ENCODE peak calls at places on chromosomes 13 and 19, in eight cellular contexts. M is ovary, F is adrenal gland, U is stomach, Q is mucosa of descending colon, T is Peyer's patch, L is gastrocnemius medialis, Y is tibial artery. C is an unnamed sample. For H3K4me1, the result is how much of the 10 kb centered on the place peaks cover.

GRCh38 chr19:45468803-45469131 is 971 bp downstream of the FOSB start:
- DNase-seq in U (peak), T (no peak), L (no peak), F (no peak), M (no peak), Y (no peak), Q (no peak), C (no peak)

GRCh38 chr13:44044544-44045178 is 165.0 kb downstream of the LACC1 start:
- DNase-seq in Y (no peak), L (no peak), U (no peak), F (no peak), T (no peak), Q (no peak), M (no peak), C (no peak)

GRCh38 chr13:106919638-106920037 is 351.7 kb upstream of the ARGLU1 start:
- DNase-seq in L (no peak), Q (no peak), T (no peak), U (no peak), M (no peak), Y (peak), F (peak), C (peak)

GRCh38 chr13:95500136-95500718 is 52.3 kb upstream of the CLDN10 start:
- DNase-seq in U (no peak), Q (no peak), T (no peak), Y (no peak), L (no peak), M (no peak), F (no peak), C (no peak)

GRCh38 chr13:101579291-101579802 is 126.9 kb downstream of the ITGBL1 start:
- DNase-seq in L (no peak), Q (no peak), F (no peak), T (no peak), Y (no peak), U (no peak), M (no peak), C (no peak)

GRCh38 chr19:18651738-18652137 is 14.9 kb downstream of the KLHL26 start:
- DNase-seq in L (no peak), U (no peak), Y (no peak), Q (no peak), M (no peak), T (no peak), F (no peak), C (peak)

GRCh38 chr19:36081894-36082293 is 27.2 kb downstream of the WDR62 start:
- DNase-seq in T (no peak), Q (no peak), U (no peak), L (no peak), F (no peak), Y (no peak), M (no peak), C (no peak)

GRCh38 chr19:6047741-6048231 is 62.5 kb downstream of the RFX2 start:
- DNase-seq in L (no peak), M (no peak), U (no peak), Q (no peak), F (no peak), T (peak), Y (no peak), C (peak)

GRCh38 chr19:45512881-45513483 is 5.7 kb downstream of the VASP start:
- DNase-seq in Q (peak), M (no peak), F (no peak), U (no peak), Y (no peak), T (no peak), L (no peak), C (no peak)

GRCh38 chr13:98650376-98651107 is 73.6 kb upstream of the STK24 start:
- DNase-seq in Y (no peak), Q (peak), L (no peak), M (no peak), U (peak), T (peak), F (no peak), C (no peak)

GRCh38 chr19:47035127-47035494 is 13.3 kb downstream of the TMEM160 start:
- DNase-seq in Y (no peak), M (no peak), Q (no peak), U (no peak), T (peak), F (no peak), L (no peak), C (peak)

GRCh38 chr13:73661687-73662425 is 472.3 kb downstream of the KLF12 start:
- DNase-seq in T (no peak), U (no peak), L (no peak), F (no peak), Y (no peak), Q (peak), M (no peak), C (no peak)

GRCh38 chr13:94641432-94641941 is 39.8 kb downstream of the GPR180 start:
- DNase-seq in Q (no peak), M (no peak), T (no peak), L (no peak), Y (no peak), F (no peak), U (no peak), C (no peak)

GRCh38 chr19:12930002-12930645 is 3.4 kb downstream of the FARSA start:
- DNase-seq in U (no peak), T (no peak), Y (no peak), L (no peak), Q (no peak), M (no peak), F (no peak), C (no peak)

GRCh38 chr13:101767096-101767495 is 314.6 kb downstream of the ITGBL1 start:
- DNase-seq in Y (no peak), M (no peak), T (no peak), Q (no peak), F (no peak), L (no peak), U (no peak), C (no peak)

GRCh38 chr13:98144501-98145350 is 1.8 kb downstream of the FARP1 start:
- DNase-seq in U (no peak), Y (no peak), F (no peak), T (no peak), Q (peak), L (no peak), M (no peak), C (peak)

GRCh38 chr19:55116232-55117062 is 990 bp downstream of the PPP1R12C start:
- DNase-seq in M (peak), Y (peak), T (peak), U (peak), L (peak), Q (peak), F (peak), C (peak)

GRCh38 chr19:12567951-12568350 is 16.7 kb upstream of the ZNF564 start:
- DNase-seq in M (no peak), U (no peak), T (no peak), Y (no peak), Q (no peak), L (no peak), F (no peak), C (no peak)

GRCh38 chr19:42794751-42795150 is 29.3 kb upstream of the PSG8 start:
- DNase-seq in T (no peak), Q (no peak), L (no peak), U (no peak), Y (no peak), F (no peak), M (no peak), C (no peak)

GRCh38 chr19:50328257-50329145 is 676 bp downstream of the KCNC3 start:
- DNase-seq in Q (peak), U (no peak), M (no peak), L (no peak), Y (no peak), T (no peak), F (peak), C (peak)
- TF ChIP-seq CTCF in Q (no peak), U (no peak), M (no peak), L (peak), Y (no peak), T (no peak), F (peak), C (peak)

GRCh38 chr19:17321655-17322489 is 12.5 kb downstream of the DDA1 start:
- DNase-seq in M (no peak), T (no peak), Y (no peak), L (no peak), Q (no peak), F (no peak), U (no peak), C (peak)
- H3K4me1 ChIP-seq in M (under half), T (under half), Y (under half), L (under half), Q (under half), F (under half), U (under half), C (under half)

DNA sequence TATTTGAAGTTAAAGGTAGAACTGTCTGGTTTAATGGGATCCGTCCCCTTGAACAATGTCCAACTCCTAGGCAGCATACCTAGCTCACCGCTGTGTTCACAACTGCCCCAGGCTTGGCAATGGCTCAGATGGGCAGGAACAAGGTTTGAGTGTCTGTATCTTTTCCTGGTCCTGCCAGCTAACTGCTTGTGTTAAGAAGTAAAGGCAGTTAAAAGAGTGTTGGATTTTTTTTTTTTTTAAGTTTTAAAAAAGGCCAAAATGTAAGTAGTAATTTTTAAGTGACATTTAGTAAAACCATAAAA is 66.7 kb upstream of the FNDC3A start:
- DNase-seq in M (no peak), L (no peak), T (no peak), F (peak), U (no peak), Q (no peak), Y (no peak), C (no peak)
- H3K4me3 ChIP-seq in M (no peak), L (no peak), T (no peak), F (no peak), U (no peak), Q (no peak), Y (no peak), C (no peak)

DNA sequence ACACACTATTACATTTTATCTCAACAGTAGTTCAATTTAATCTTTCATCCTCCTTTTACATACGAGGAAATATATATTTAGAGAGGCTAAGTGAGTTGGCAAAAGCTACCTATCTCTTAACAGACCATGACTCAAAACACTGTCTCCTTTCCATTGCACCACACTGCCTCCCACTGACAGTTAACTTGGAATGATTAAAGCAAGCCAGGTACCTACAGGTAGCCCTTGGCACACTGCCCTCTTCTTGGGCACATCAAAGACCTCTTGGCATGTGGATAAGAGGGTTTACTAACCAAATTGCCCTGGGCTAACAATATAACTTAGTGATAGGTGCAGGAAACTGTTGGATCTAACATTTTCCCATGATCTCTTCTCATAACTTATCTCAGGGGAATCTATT is 1.9 kb downstream of the ABHD13 start:
- DNase-seq in F (no peak), U (peak), M (no peak), Q (no peak), Y (no peak), L (no peak), T (peak), C (peak)
- TF ChIP-seq CTCF in F (no peak), U (no peak), M (no peak), Q (no peak), Y (no peak), L (no peak), T (no peak), C (no peak)

DNA sequence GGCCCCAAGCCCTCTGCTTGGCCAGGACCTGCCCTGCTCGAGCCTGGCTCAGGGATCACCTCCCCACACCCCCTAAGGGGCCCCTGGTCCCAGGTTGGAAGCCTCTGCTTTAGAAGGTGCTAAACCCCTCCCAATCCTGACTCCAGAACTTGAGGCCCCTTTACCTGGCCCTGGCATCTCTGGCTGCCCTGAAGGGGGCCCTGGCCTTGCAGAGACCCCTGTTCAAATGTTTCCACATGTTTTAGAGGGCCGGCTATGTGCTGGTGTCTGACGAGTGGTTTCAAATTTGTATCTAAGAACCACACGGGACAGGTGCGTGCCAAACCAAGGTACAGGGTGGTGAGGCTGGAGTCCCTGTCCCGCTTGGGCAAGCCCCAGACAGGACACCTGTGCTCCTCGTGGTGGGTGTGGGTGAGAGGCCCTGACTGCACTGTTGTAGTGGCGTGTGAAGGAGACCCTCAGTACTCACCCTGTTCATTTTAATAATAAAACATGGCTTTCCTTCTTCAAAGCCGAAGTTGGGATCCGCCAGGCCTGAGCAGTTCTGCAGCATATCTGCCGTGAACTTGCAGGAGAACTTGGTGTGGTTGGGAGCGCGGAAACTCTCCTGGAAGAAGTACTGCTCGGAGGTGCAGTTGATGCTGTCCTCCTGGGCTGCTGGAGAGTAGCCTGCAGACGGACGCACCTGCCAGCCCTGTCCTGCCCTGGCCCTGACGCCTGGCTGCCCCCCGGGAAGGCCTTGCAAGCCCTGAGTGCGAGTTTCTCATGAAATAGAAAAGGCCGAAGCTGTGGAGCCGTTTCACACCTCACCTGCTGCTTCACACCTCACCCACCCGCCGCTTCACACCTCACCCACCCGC is 5.4 kb downstream of the ATP4B start:
- DNase-seq in L (no peak), U (peak), Q (peak), Y (peak), F (no peak), M (no peak), T (peak), C (peak)
- H3K4me1 ChIP-seq in L (under half), U (under half), Q (under half), Y (under half), F (under half), M (under half), T (under half), C (under half)

GRCh38 chr13:112793545-112794445 is 104.0 kb downstream of the ATP11A start:
- DNase-seq in T (peak), U (peak), Y (no peak), M (no peak), F (peak), L (no peak), Q (no peak), C (no peak)

GRCh38 chr13:112800057-112800456 is 110.2 kb downstream of the ATP11A start:
- DNase-seq in Q (no peak), M (no peak), U (no peak), T (no peak), F (no peak), L (no peak), Y (no peak), C (no peak)

GRCh38 chr13:112799394-112799793 is 109.6 kb downstream of the ATP11A start:
- DNase-seq in L (no peak), Q (no peak), U (no peak), Y (no peak), M (no peak), F (no peak), T (no peak), C (no peak)

GRCh38 chr13:112795277-112795676 is 105.4 kb downstream of the ATP11A start:
- DNase-seq in F (no peak), Q (no peak), U (peak), L (no peak), Y (no peak), M (no peak), T (no peak), C (no peak)

DNA sequence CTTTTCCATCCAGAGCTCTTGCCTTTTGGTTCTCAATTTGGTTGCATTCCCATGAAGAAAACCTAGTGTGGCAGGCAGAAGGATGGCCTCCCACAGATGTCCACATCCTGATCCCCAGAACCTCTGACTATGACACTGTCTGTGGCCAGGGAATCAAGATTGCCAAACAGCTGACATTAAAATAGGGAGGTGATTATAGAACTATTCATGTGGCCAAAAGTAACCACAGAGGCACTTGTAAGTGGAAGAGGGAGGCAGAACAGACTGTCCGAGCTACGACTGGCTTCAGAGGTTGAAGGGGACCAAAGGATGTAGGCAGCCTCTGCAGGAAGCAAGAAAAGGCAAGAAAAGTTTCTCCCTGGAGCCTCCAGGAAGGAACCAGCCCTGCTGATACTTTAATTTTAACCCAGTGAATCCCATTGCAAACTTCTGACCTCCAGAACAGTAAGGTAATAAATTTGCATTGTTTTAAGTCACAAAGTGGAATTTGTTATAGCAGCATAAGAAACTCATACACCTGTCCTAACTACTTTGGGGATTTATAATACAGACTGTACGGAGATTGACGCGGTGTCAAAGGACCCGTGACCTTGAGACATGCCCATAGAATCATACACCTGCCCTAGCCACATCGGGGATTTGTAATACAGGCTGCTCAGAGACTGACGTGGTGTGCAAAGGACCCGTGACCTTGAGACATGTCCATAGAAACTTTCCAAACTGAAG is 106.5 kb downstream of the ATP11A start:
- DNase-seq in Y (no peak), U (peak), T (no peak), Q (no peak), L (no peak), F (peak), M (no peak), C (no peak)
- H3K4me3 ChIP-seq in Y (no peak), U (no peak), T (no peak), Q (no peak), L (no peak), F (no peak), M (no peak), C (no peak)

DNA sequence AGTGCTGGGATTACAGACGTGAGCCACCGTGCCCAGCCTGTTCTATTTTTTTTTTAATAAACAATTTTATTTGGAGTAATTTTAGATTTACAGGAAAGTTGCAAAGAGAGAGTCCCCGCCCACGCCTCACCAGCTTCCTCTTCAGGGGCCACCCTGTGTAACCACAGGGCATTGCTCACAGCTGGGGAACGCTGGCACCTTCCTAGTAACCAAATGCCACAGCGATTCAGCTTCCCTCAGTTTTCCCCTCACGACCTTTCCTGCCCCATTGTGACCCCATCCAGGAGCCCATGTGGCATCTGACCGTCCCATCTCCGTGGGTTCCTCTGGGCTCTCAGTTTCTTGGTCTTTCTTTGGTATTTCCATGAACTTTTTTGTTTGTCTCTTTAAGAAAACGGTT is 83.9 kb downstream of the GNG7 start:
- DNase-seq in L (no peak), U (peak), T (peak), M (no peak), Q (no peak), Y (peak), F (no peak), C (no peak)
- TF ChIP-seq CTCF in L (no peak), U (no peak), T (no peak), M (no peak), Q (no peak), Y (no peak), F (no peak), C (no peak)

C was measured in endodermal cell.